ENCODE peak calls at places on chromosome 19, in nine cellular contexts. One of them, this sample, is unnamed.

GRCh38 chr19:1947651-1948209 is 6.8 kb downstream of the CSNK1G2 start:
- DNase-seq in progenitor cell of endocrine pancreas: no peak
- DNase-seq in fibroblast of the conjunctiva: no peak
- DNase-seq in foreskin fibroblast: no peak
- DNase-seq in suprapubic skin: no peak
- DNase-seq in OCI-M1: no peak
- DNase-seq in pancreas: no peak
- DNase-seq in hippocampal formation: no peak
- DNase-seq in activated naive CD4-positive, alpha-beta T cell treated with Interleukin-2 at 50 U/mL for 16 hours: no peak
- DNase-seq in this sample: no peak

GRCh38 chr19:36254848-36255247 is 39.9 kb downstream of the ZNF146 start:
- DNase-seq in progenitor cell of endocrine pancreas: no peak
- DNase-seq in fibroblast of the conjunctiva: no peak
- DNase-seq in foreskin fibroblast: no peak
- DNase-seq in suprapubic skin: no peak
- DNase-seq in OCI-M1: no peak
- DNase-seq in pancreas: no peak
- DNase-seq in hippocampal formation: no peak
- DNase-seq in activated naive CD4-positive, alpha-beta T cell treated with Interleukin-2 at 50 U/mL for 16 hours: no peak
- DNase-seq in this sample: no peak

GRCh38 chr19:23281663-23282276 is 31.6 kb upstream of the ZNF724 start:
- DNase-seq in progenitor cell of endocrine pancreas: no peak
- DNase-seq in fibroblast of the conjunctiva: no peak
- DNase-seq in foreskin fibroblast: no peak
- DNase-seq in suprapubic skin: no peak
- DNase-seq in OCI-M1: no peak
- DNase-seq in pancreas: no peak
- DNase-seq in hippocampal formation: no peak
- DNase-seq in activated naive CD4-positive, alpha-beta T cell treated with Interleukin-2 at 50 U/mL for 16 hours: no peak
- DNase-seq in this sample: no peak

GRCh38 chr19:35248310-35249145 is at the start of gene LSR:
- DNase-seq in progenitor cell of endocrine pancreas: peak; percentile 85
- DNase-seq in fibroblast of the conjunctiva: no peak
- DNase-seq in foreskin fibroblast: no peak
- DNase-seq in suprapubic skin: peak; percentile 88
- DNase-seq in OCI-M1: no peak
- DNase-seq in pancreas: peak; percentile 96
- DNase-seq in hippocampal formation: no peak
- DNase-seq in activated naive CD4-positive, alpha-beta T cell treated with Interleukin-2 at 50 U/mL for 16 hours: peak; percentile 78
- DNase-seq in this sample: no peak

GRCh38 chr19:18736415-18737336 is 53.2 kb downstream of the CRTC1 start:
- DNase-seq in progenitor cell of endocrine pancreas: no peak
- DNase-seq in fibroblast of the conjunctiva: no peak
- DNase-seq in foreskin fibroblast: peak; percentile 43
- DNase-seq in suprapubic skin: no peak
- DNase-seq in OCI-M1: no peak
- DNase-seq in pancreas: peak; percentile 57
- DNase-seq in hippocampal formation: no peak
- DNase-seq in activated naive CD4-positive, alpha-beta T cell treated with Interleukin-2 at 50 U/mL for 16 hours: no peak
- DNase-seq in this sample: no peak

GRCh38 chr19:39765091-39766076 is 13.3 kb upstream of the LEUTX start:
- DNase-seq in progenitor cell of endocrine pancreas: peak; percentile 31
- DNase-seq in fibroblast of the conjunctiva: peak; percentile 9
- DNase-seq in foreskin fibroblast: peak; percentile 72
- DNase-seq in suprapubic skin: no peak
- DNase-seq in OCI-M1: peak; percentile 63
- DNase-seq in pancreas: peak; percentile 2
- DNase-seq in hippocampal formation: no peak
- DNase-seq in activated naive CD4-positive, alpha-beta T cell treated with Interleukin-2 at 50 U/mL for 16 hours: peak; percentile 40
- DNase-seq in this sample: no peak

GRCh38 chr19:18294467-18294864 is 13.0 kb upstream of the JUND start:
- DNase-seq in progenitor cell of endocrine pancreas: no peak
- DNase-seq in fibroblast of the conjunctiva: no peak
- DNase-seq in foreskin fibroblast: peak; percentile 59
- DNase-seq in suprapubic skin: no peak
- DNase-seq in OCI-M1: no peak
- DNase-seq in pancreas: no peak
- DNase-seq in hippocampal formation: peak; percentile 12
- DNase-seq in activated naive CD4-positive, alpha-beta T cell treated with Interleukin-2 at 50 U/mL for 16 hours: peak; percentile 90
- DNase-seq in this sample: no peak

GRCh38 chr19:12155324-12155723 is 1.2 kb downstream of the ZNF625 start:
- DNase-seq in progenitor cell of endocrine pancreas: no peak
- DNase-seq in fibroblast of the conjunctiva: no peak
- DNase-seq in foreskin fibroblast: no peak
- DNase-seq in suprapubic skin: no peak
- DNase-seq in OCI-M1: no peak
- DNase-seq in pancreas: no peak
- DNase-seq in hippocampal formation: no peak
- DNase-seq in activated naive CD4-positive, alpha-beta T cell treated with Interleukin-2 at 50 U/mL for 16 hours: no peak
- DNase-seq in this sample: no peak

GRCh38 chr19:2274185-2274711 is 7.7 kb downstream of the PEAK3 start:
- DNase-seq in progenitor cell of endocrine pancreas: no peak
- DNase-seq in fibroblast of the conjunctiva: no peak
- DNase-seq in foreskin fibroblast: peak; percentile 34
- DNase-seq in suprapubic skin: no peak
- DNase-seq in OCI-M1: peak; percentile 51
- DNase-seq in pancreas: no peak
- DNase-seq in hippocampal formation: no peak
- DNase-seq in activated naive CD4-positive, alpha-beta T cell treated with Interleukin-2 at 50 U/mL for 16 hours: no peak
- DNase-seq in this sample: no peak

GRCh38 chr19:5425260-5425659 is 30.0 kb upstream of the ZNRF4 start:
- DNase-seq in progenitor cell of endocrine pancreas: no peak
- DNase-seq in fibroblast of the conjunctiva: no peak
- DNase-seq in foreskin fibroblast: no peak
- DNase-seq in suprapubic skin: no peak
- DNase-seq in OCI-M1: no peak
- DNase-seq in pancreas: no peak
- DNase-seq in hippocampal formation: no peak
- DNase-seq in activated naive CD4-positive, alpha-beta T cell treated with Interleukin-2 at 50 U/mL for 16 hours: no peak
- DNase-seq in this sample: no peak

GRCh38 chr19:51688665-51689571 is 4.2 kb upstream of the SPACA6 start:
- DNase-seq in progenitor cell of endocrine pancreas: peak; percentile 67
- DNase-seq in fibroblast of the conjunctiva: peak; percentile 95
- DNase-seq in foreskin fibroblast: peak; percentile 98
- DNase-seq in suprapubic skin: peak; percentile 92
- DNase-seq in OCI-M1: peak; percentile 82
- DNase-seq in pancreas: peak; percentile 86
- DNase-seq in hippocampal formation: peak; percentile 97
- DNase-seq in activated naive CD4-positive, alpha-beta T cell treated with Interleukin-2 at 50 U/mL for 16 hours: no peak
- DNase-seq in this sample: peak; percentile 95

GRCh38 chr19:9116547-9116946 is 984 bp upstream of the OR7G1 start:
- DNase-seq in progenitor cell of endocrine pancreas: no peak
- DNase-seq in fibroblast of the conjunctiva: no peak
- DNase-seq in foreskin fibroblast: no peak
- DNase-seq in suprapubic skin: no peak
- DNase-seq in OCI-M1: peak; percentile 48
- DNase-seq in pancreas: no peak
- DNase-seq in hippocampal formation: no peak
- DNase-seq in activated naive CD4-positive, alpha-beta T cell treated with Interleukin-2 at 50 U/mL for 16 hours: no peak
- DNase-seq in this sample: no peak

GRCh38 chr19:30227661-30228112 is 144.5 kb upstream of the ZNF536 start:
- DNase-seq in progenitor cell of endocrine pancreas: peak; percentile 73
- DNase-seq in fibroblast of the conjunctiva: no peak
- DNase-seq in foreskin fibroblast: peak; percentile 89
- DNase-seq in suprapubic skin: no peak
- DNase-seq in OCI-M1: peak; percentile 49
- DNase-seq in pancreas: peak; percentile 45
- DNase-seq in hippocampal formation: peak; percentile 71
- DNase-seq in activated naive CD4-positive, alpha-beta T cell treated with Interleukin-2 at 50 U/mL for 16 hours: peak; percentile 33
- DNase-seq in this sample: no peak

GRCh38 chr19:934865-935422 is 9.1 kb downstream of the ARID3A start:
- DNase-seq in progenitor cell of endocrine pancreas: no peak
- DNase-seq in fibroblast of the conjunctiva: peak; percentile 73
- DNase-seq in foreskin fibroblast: peak; percentile 85
- DNase-seq in suprapubic skin: peak; percentile 91
- DNase-seq in OCI-M1: no peak
- DNase-seq in pancreas: peak; percentile 99
- DNase-seq in hippocampal formation: no peak
- DNase-seq in activated naive CD4-positive, alpha-beta T cell treated with Interleukin-2 at 50 U/mL for 16 hours: no peak
- DNase-seq in this sample: no peak

GRCh38 chr19:53865918-53866696 is 1.6 kb upstream of the MYADM start:
- DNase-seq in progenitor cell of endocrine pancreas: no peak
- DNase-seq in fibroblast of the conjunctiva: no peak
- DNase-seq in foreskin fibroblast: peak; percentile 89
- DNase-seq in suprapubic skin: peak; percentile 92
- DNase-seq in OCI-M1: no peak
- DNase-seq in pancreas: peak; percentile 41
- DNase-seq in hippocampal formation: peak; percentile 65
- DNase-seq in activated naive CD4-positive, alpha-beta T cell treated with Interleukin-2 at 50 U/mL for 16 hours: peak; percentile 72
- DNase-seq in this sample: no peak